ENCODE peak calls at places on chromosomes 16 and 17, in eight cellular contexts. I is lower leg skin, O is choroid plexus epithelial cell, L is epithelial cell of esophagus, S is H9, K is Caco-2, U is AG09309, F is transverse colon. B is an unnamed sample.

GRCh38 chr17:10111907-10112452 is 86.4 kb downstream of the GAS7 start:
- DNase-seq in I (no peak), O (no peak), L (no peak), S (no peak), K (no peak), U (no peak), F (no peak), B (no peak)

GRCh38 chr17:28720247-28720996 is 637 bp downstream of the RPL23A start:
- DNase-seq in I (no peak), O (no peak), L (no peak), S (no peak), K (no peak), U (no peak), F (no peak), B (no peak)

GRCh38 chr17:14737984-14738651 is 437.2 kb downstream of the HS3ST3B1 start:
- DNase-seq in I (peak), O (peak), L (peak), S (peak), K (peak), U (peak), F (peak), B (peak)

GRCh38 chr17:76714822-76715461 is 4.2 kb upstream of the MXRA7 start:
- DNase-seq in I (no peak), O (peak), L (peak), S (peak), K (peak), U (no peak), F (peak), B (no peak)

GRCh38 chr17:2971851-2972250 is 91.6 kb downstream of the OR1D5 start:
- DNase-seq in I (no peak), O (no peak), L (no peak), S (no peak), K (no peak), U (no peak), F (no peak), B (no peak)

GRCh38 chr17:37762669-37763068 is 17.8 kb upstream of the HNF1B start:
- DNase-seq in I (no peak), O (no peak), L (no peak), S (no peak), K (no peak), U (no peak), F (no peak), B (no peak)

GRCh38 chr17:28577466-28577824 is 750 bp upstream of the ALDOC start:
- DNase-seq in I (no peak), O (no peak), L (no peak), S (no peak), K (no peak), U (no peak), F (no peak), B (no peak)

GRCh38 chr17:61426482-61427304 is 25.5 kb upstream of the TBX4 start:
- DNase-seq in I (no peak), O (peak), L (no peak), S (no peak), K (peak), U (no peak), F (no peak), B (no peak)

GRCh38 chr16:86584071-86584685 is 5.8 kb downstream of the FOXL1 start:
- DNase-seq in I (no peak), O (no peak), L (no peak), S (no peak), K (no peak), U (no peak), F (no peak), B (no peak)

GRCh38 chr16:17149904-17150483 is 320.8 kb downstream of the XYLT1 start:
- DNase-seq in I (no peak), O (no peak), L (no peak), S (no peak), K (no peak), U (no peak), F (no peak), B (no peak)

GRCh38 chr17:1232786-1233185 is 37.5 kb upstream of the BHLHA9 start:
- DNase-seq in I (no peak), O (peak), L (no peak), S (no peak), K (no peak), U (no peak), F (no peak), B (no peak)

GRCh38 chr17:50712641-50713296 is 5.1 kb upstream of the ANKRD40 start:
- DNase-seq in I (no peak), O (no peak), L (no peak), S (no peak), K (no peak), U (no peak), F (no peak), B (no peak)

GRCh38 chr16:67265834-67266233 is 13.5 kb upstream of the PLEKHG4 start:
- DNase-seq in I (no peak), O (no peak), L (no peak), S (no peak), K (no peak), U (no peak), F (no peak), B (no peak)

GRCh38 chr17:29585080-29585751 is 4.2 kb downstream of the GIT1 start:
- DNase-seq in I (no peak), O (peak), L (no peak), S (no peak), K (no peak), U (no peak), F (no peak), B (no peak)

GRCh38 chr17:58308985-58309917 is 19.3 kb downstream of the TSPOAP1 start:
- DNase-seq in I (no peak), O (no peak), L (no peak), S (no peak), K (no peak), U (no peak), F (no peak), B (no peak)

GRCh38 chr16:67666032-67666537 is 465 bp downstream of the ENKD1 start:
- DNase-seq in I (no peak), O (peak), L (no peak), S (peak), K (peak), U (no peak), F (peak), B (no peak)

GRCh38 chr17:14361945-14362508 is 61.1 kb downstream of the HS3ST3B1 start:
- DNase-seq in I (no peak), O (no peak), L (no peak), S (no peak), K (peak), U (no peak), F (no peak), B (no peak)

GRCh38 chr17:36877001-36877400 is 60.3 kb upstream of the LHX1 start:
- DNase-seq in I (no peak), O (no peak), L (no peak), S (no peak), K (no peak), U (no peak), F (no peak), B (no peak)

GRCh38 chr16:76857402-76857801 is 333.6 kb upstream of the MON1B start:
- DNase-seq in I (no peak), O (no peak), L (no peak), S (no peak), K (no peak), U (no peak), F (no peak), B (no peak)

GRCh38 chr17:77875051-77875780 is 83.3 kb upstream of the TNRC6C start:
- DNase-seq in I (no peak), O (peak), L (no peak), S (no peak), K (no peak), U (peak), F (no peak), B (peak)

GRCh38 chr17:4541328-4542002 is 13.7 kb downstream of the MYBBP1A start:
- DNase-seq in I (no peak), O (no peak), L (no peak), S (no peak), K (no peak), U (no peak), F (no peak), B (no peak)

GRCh38 chr17:4539576-4540223 is 15.5 kb downstream of the MYBBP1A start:
- DNase-seq in I (no peak), O (no peak), L (no peak), S (no peak), K (no peak), U (no peak), F (no peak), B (no peak)

GRCh38 chr17:4539025-4539424 is 16.2 kb downstream of the MYBBP1A start:
- DNase-seq in I (no peak), O (no peak), L (no peak), S (no peak), K (no peak), U (no peak), F (no peak), B (no peak)

GRCh38 chr17:4541041-4541327 is 14.2 kb downstream of the MYBBP1A start:
- DNase-seq in I (no peak), O (no peak), L (no peak), S (no peak), K (no peak), U (no peak), F (no peak), B (no peak)

GRCh38 chr17:4540224-4541040 is 14.8 kb downstream of the MYBBP1A start:
- DNase-seq in I (no peak), O (no peak), L (no peak), S (peak), K (no peak), U (no peak), F (no peak), B (no peak)
- TF ChIP-seq CTCF in I (no peak), O (peak), L (peak), S (peak), K (no peak), U (peak), F (no peak), B (no peak)

GRCh38 chr17:74380086-74380958 is 13.0 kb downstream of the GPR142 start:
- DNase-seq in I (peak), O (no peak), L (peak), S (peak), K (peak), U (no peak), F (peak), B (no peak)
- TF ChIP-seq CTCF in I (no peak), O (no peak), L (peak), S (peak), K (peak), U (no peak), F (peak), B (no peak)

GRCh38 chr16:15835136-15835878 is 21.5 kb downstream of the MYH11 start:
- DNase-seq in I (no peak), O (no peak), L (no peak), S (no peak), K (no peak), U (no peak), F (no peak), B (no peak)
- TF ChIP-seq CTCF in I (no peak), O (no peak), L (no peak), S (no peak), K (no peak), U (no peak), F (no peak), B (no peak)

GRCh38 chr16:70697601-70698170 is 11.8 kb upstream of the MTSS2 start:
- DNase-seq in I (no peak), O (peak), L (no peak), S (no peak), K (no peak), U (no peak), F (no peak), B (no peak)
- TF ChIP-seq CTCF in I (no peak), O (peak), L (no peak), S (no peak), K (no peak), U (peak), F (no peak), B (peak)

DNA sequence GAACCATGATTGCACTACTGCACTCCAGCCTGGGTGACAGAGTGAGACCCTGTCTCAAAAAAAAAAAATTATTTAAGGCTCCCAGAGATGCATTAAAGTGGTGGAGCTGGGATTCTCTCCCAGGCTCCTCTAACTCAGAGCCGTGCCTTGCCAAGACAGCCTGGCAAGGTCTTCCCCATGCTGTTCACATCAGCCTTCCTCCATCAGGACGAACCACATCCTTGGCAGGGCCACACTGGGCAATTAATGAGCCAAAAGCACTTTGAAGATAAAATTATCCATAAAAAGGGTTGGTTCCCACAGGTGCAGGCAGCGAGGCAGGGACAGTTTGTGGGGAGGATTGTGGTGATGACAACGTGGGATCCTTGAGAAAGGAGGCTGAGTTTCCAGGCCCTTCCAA is 19.8 kb upstream of the BBS2 start:
- DNase-seq in I (no peak), O (no peak), L (no peak), S (no peak), K (no peak), U (no peak), F (no peak), B (no peak)
- TF ChIP-seq CTCF in I (no peak), O (no peak), L (no peak), S (no peak), K (no peak), U (no peak), F (no peak), B (no peak)

DNA sequence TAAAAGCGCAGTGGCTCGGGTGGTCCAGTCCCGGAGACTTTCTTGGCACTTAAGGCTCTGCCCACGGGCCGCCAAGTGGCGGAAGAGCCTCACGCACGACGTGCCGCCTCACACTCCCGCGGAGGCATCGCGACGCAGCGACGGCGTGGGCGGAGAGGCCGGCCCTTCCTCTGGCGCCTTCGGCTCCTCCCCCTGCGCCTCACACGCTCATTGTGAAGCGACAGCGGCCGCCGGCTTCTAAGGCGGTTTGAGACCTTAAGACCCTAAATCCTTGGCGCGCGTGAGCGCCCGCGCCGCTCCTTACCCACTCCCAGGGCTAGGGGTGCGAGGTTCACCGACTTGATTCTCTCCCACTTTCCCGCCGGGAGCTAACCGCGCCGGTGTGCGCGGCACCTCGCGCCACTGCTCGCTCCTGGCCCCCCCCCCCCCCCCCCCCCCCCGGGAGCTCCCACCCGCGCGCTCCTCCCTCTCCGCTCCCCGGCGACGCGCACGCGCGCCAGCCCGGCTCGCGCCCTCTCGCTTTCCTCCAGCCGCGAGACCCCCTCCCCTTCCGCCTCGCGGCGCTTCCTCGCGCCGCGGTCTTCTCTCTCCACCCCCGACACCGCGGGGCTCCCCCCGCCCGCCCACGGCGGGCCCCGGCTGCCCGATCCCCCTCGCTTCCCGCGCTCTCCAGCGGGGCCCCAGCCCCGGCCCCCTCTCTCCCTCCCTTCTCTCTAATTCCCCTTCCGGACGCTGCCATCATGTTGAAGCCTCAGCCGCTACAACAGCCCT is at the start of gene ATXN2L:
- DNase-seq in I (peak), O (peak), L (peak), S (peak), K (peak), U (peak), F (peak), B (peak)
- TF ChIP-seq CTCF in I (peak), O (no peak), L (no peak), S (no peak), K (no peak), U (peak), F (peak), B (no peak)

GRCh38 chr16:75810342-75810741 is 84.1 kb upstream of the CPHXL start:
- DNase-seq in I (no peak), O (no peak), L (no peak), S (no peak), K (no peak), U (no peak), F (no peak), B (no peak)
- TF ChIP-seq CTCF in I (no peak), O (no peak), L (no peak), S (no peak), K (no peak), U (no peak), F (no peak), B (no peak)